ENCODE peak calls at places on chromosome 3, in ten cellular contexts. F is cardiac fibroblast; J is sciatic nerve; O is fibroblast of gingiva; K is myocyte; I is NCI-H1694; T is breast epithelium; L is stimulated activated CD8-positive, alpha-beta memory T cell treated with anti-CD3 and anti-CD28 coated beads, Interleukin-4, amount 100 ng/mL, for 48 hours; B is fibroblast of the aortic adventitia; N is stimulated activated CD4-positive, alpha-beta T cell treated with anti-CD3 and anti-CD28 coated beads, Interleukin-15, amount 100 ng/mL, for 24 hours. Y is an unnamed sample.

GRCh38 chr3:5162102-5162501 is 25.4 kb upstream of the EDEM1 start:
- DNase-seq in F (peak; percentile 81), J (no peak), O (peak; percentile 13), K (peak; percentile 76), I (no peak), T (no peak), L (no peak), B (peak; percentile 87), N (no peak), Y (no peak)

GRCh38 chr3:162704991-162705390 is 1208.4 kb downstream of the OTOL1 start:
- DNase-seq in F (no peak), J (no peak), O (no peak), K (peak; percentile 40), I (no peak), T (no peak), L (no peak), B (no peak), N (no peak), Y (no peak)

GRCh38 chr3:94360982-94361381 is 298.1 kb downstream of the NSUN3 start:
- DNase-seq in F (peak; percentile 41), J (peak; percentile 62), O (peak; percentile 30), K (peak; percentile 24), I (no peak), T (no peak), L (no peak), B (peak; percentile 80), N (no peak), Y (no peak)

GRCh38 chr3:17753271-17753992 is 11.0 kb upstream of the TBC1D5 start:
- DNase-seq in F (peak; percentile 21), J (no peak), O (peak; percentile 77), K (peak; percentile 74), I (no peak), T (no peak), L (no peak), B (peak; percentile 86), N (no peak), Y (no peak)

GRCh38 chr3:99969133-99969532 is 145.2 kb downstream of the FILIP1L start:
- DNase-seq in F (peak; percentile 56), J (no peak), O (peak; percentile 26), K (no peak), I (no peak), T (no peak), L (no peak), B (no peak), N (no peak), Y (no peak)

GRCh38 chr3:16534914-16535301 is 21.4 kb upstream of the RFTN1 start:
- DNase-seq in F (no peak), J (no peak), O (no peak), K (no peak), I (no peak), T (no peak), L (no peak), B (no peak), N (no peak), Y (no peak)

GRCh38 chr3:129006864-129007263 is 5.8 kb downstream of the EFCC1 start:
- DNase-seq in F (no peak), J (no peak), O (no peak), K (peak; percentile 81), I (no peak), T (no peak), L (no peak), B (no peak), N (no peak), Y (no peak)

GRCh38 chr3:182052360-182052759 is 340.6 kb downstream of the SOX2 start:
- DNase-seq in F (no peak), J (no peak), O (no peak), K (no peak), I (no peak), T (no peak), L (no peak), B (no peak), N (no peak), Y (no peak)

GRCh38 chr3:29370451-29371420 is 89.9 kb downstream of the RBMS3 start:
- DNase-seq in F (no peak), J (no peak), O (no peak), K (peak; percentile 48), I (no peak), T (no peak), L (no peak), B (no peak), N (no peak), Y (no peak)

GRCh38 chr3:60010778-60011177 is 961.0 kb upstream of the CFAP20DC start:
- DNase-seq in F (no peak), J (no peak), O (no peak), K (no peak), I (no peak), T (no peak), L (peak; percentile 50), B (no peak), N (peak; percentile 58), Y (no peak)

GRCh38 chr3:62172199-62172598 is 201.2 kb downstream of the FEZF2 start:
- DNase-seq in F (no peak), J (no peak), O (no peak), K (no peak), I (no peak), T (no peak), L (no peak), B (no peak), N (no peak), Y (no peak)

GRCh38 chr3:129793947-129794318 is 99.6 kb downstream of the TMCC1 start:
- DNase-seq in F (no peak), J (no peak), O (no peak), K (peak; percentile 45), I (no peak), T (no peak), L (no peak), B (no peak), N (no peak), Y (peak; percentile 67)

GRCh38 chr3:190041333-190042041 is 79.2 kb downstream of the P3H2 start:
- DNase-seq in F (peak; percentile 51), J (no peak), O (peak; percentile 58), K (no peak), I (no peak), T (no peak), L (no peak), B (peak; percentile 50), N (no peak), Y (no peak)

GRCh38 chr3:135688003-135688402 is 277.5 kb upstream of the PPP2R3A start:
- DNase-seq in F (no peak), J (no peak), O (no peak), K (no peak), I (no peak), T (no peak), L (no peak), B (no peak), N (no peak), Y (no peak)

GRCh38 chr3:115348391-115348790 is 201.3 kb upstream of the ZBTB20 start:
- DNase-seq in F (no peak), J (no peak), O (no peak), K (no peak), I (no peak), T (no peak), L (no peak), B (no peak), N (no peak), Y (no peak)

GRCh38 chr3:98731720-98732238 is 31.4 kb upstream of the ST3GAL6 start:
- DNase-seq in F (no peak), J (no peak), O (no peak), K (no peak), I (no peak), T (no peak), L (no peak), B (no peak), N (no peak), Y (no peak)